ENCODE peak calls at places on chromosomes 2 and 18, in eight cellular contexts. One of them, this sample, is unnamed.

GRCh38 chr2:219758907-219759680 is 131.7 kb downstream of the SLC4A3 start:
- DNase-seq in GM10248: no peak
- DNase-seq in ACHN: no peak
- DNase-seq in activated CD4-positive, alpha-beta T cell treated with anti-CD3 and anti-CD28 coated beads, Interleukin-2, amount 50 U/mL, for 1 hour: no peak
- DNase-seq in activated naive CD8-positive, alpha-beta T cell treated with anti-CD3 and anti-CD28 coated beads, Interleukin-2, amount 10 ng/mL, durations not matched to agents 7 days and 5 days: no peak
- DNase-seq in skeletal muscle cell: no peak
- DNase-seq in iPS-NIHi11: no peak
- DNase-seq in RCC 7860: no peak
- DNase-seq in this sample: no peak

GRCh38 chr2:70248810-70249438 is 496 bp upstream of the TIA1 start:
- DNase-seq in RCC 7860: peak
- DNase-seq in activated CD4-positive, alpha-beta T cell treated with anti-CD3 and anti-CD28 coated beads, Interleukin-2, amount 50 U/mL, for 1 hour: peak
- DNase-seq in GM10248: no peak
- DNase-seq in iPS-NIHi11: peak
- DNase-seq in skeletal muscle cell: no peak
- DNase-seq in activated naive CD8-positive, alpha-beta T cell treated with anti-CD3 and anti-CD28 coated beads, Interleukin-2, amount 10 ng/mL, durations not matched to agents 7 days and 5 days: peak
- DNase-seq in ACHN: peak
- DNase-seq in this sample: peak

GRCh38 chr2:2795438-2796091 is 464.5 kb upstream of the MYT1L start:
- DNase-seq in iPS-NIHi11: no peak
- DNase-seq in activated naive CD8-positive, alpha-beta T cell treated with anti-CD3 and anti-CD28 coated beads, Interleukin-2, amount 10 ng/mL, durations not matched to agents 7 days and 5 days: no peak
- DNase-seq in ACHN: no peak
- DNase-seq in activated CD4-positive, alpha-beta T cell treated with anti-CD3 and anti-CD28 coated beads, Interleukin-2, amount 50 U/mL, for 1 hour: no peak
- DNase-seq in skeletal muscle cell: no peak
- DNase-seq in GM10248: no peak
- DNase-seq in RCC 7860: no peak
- DNase-seq in this sample: no peak

GRCh38 chr2:175111200-175111657 is 56.8 kb downstream of the ATF2 start:
- DNase-seq in ACHN: peak
- DNase-seq in activated CD4-positive, alpha-beta T cell treated with anti-CD3 and anti-CD28 coated beads, Interleukin-2, amount 50 U/mL, for 1 hour: no peak
- DNase-seq in skeletal muscle cell: no peak
- DNase-seq in iPS-NIHi11: peak
- DNase-seq in RCC 7860: peak
- DNase-seq in activated naive CD8-positive, alpha-beta T cell treated with anti-CD3 and anti-CD28 coated beads, Interleukin-2, amount 10 ng/mL, durations not matched to agents 7 days and 5 days: no peak
- DNase-seq in GM10248: peak
- DNase-seq in this sample: peak

GRCh38 chr2:167790189-167790588 is 457.2 kb downstream of the STK39 start:
- DNase-seq in GM10248: no peak
- DNase-seq in RCC 7860: no peak
- DNase-seq in activated CD4-positive, alpha-beta T cell treated with anti-CD3 and anti-CD28 coated beads, Interleukin-2, amount 50 U/mL, for 1 hour: no peak
- DNase-seq in iPS-NIHi11: no peak
- DNase-seq in activated naive CD8-positive, alpha-beta T cell treated with anti-CD3 and anti-CD28 coated beads, Interleukin-2, amount 10 ng/mL, durations not matched to agents 7 days and 5 days: no peak
- DNase-seq in skeletal muscle cell: no peak
- DNase-seq in ACHN: no peak
- DNase-seq in this sample: no peak

GRCh38 chr18:21703241-21703820 is 1.2 kb downstream of the ABHD3 start:
- DNase-seq in skeletal muscle cell: no peak
- DNase-seq in activated naive CD8-positive, alpha-beta T cell treated with anti-CD3 and anti-CD28 coated beads, Interleukin-2, amount 10 ng/mL, durations not matched to agents 7 days and 5 days: peak
- DNase-seq in RCC 7860: no peak
- DNase-seq in GM10248: peak
- DNase-seq in ACHN: peak
- DNase-seq in iPS-NIHi11: peak
- DNase-seq in activated CD4-positive, alpha-beta T cell treated with anti-CD3 and anti-CD28 coated beads, Interleukin-2, amount 50 U/mL, for 1 hour: peak
- DNase-seq in this sample: no peak

GRCh38 chr18:66562279-66562678 is 41.6 kb downstream of the CDH19 start:
- DNase-seq in RCC 7860: no peak
- DNase-seq in iPS-NIHi11: no peak
- DNase-seq in ACHN: no peak
- DNase-seq in skeletal muscle cell: no peak
- DNase-seq in GM10248: no peak
- DNase-seq in activated CD4-positive, alpha-beta T cell treated with anti-CD3 and anti-CD28 coated beads, Interleukin-2, amount 50 U/mL, for 1 hour: no peak
- DNase-seq in activated naive CD8-positive, alpha-beta T cell treated with anti-CD3 and anti-CD28 coated beads, Interleukin-2, amount 10 ng/mL, durations not matched to agents 7 days and 5 days: no peak
- DNase-seq in this sample: no peak

GRCh38 chr18:5059540-5060032 is 137.5 kb downstream of the AKAIN1 start:
- DNase-seq in ACHN: no peak
- DNase-seq in RCC 7860: no peak
- DNase-seq in activated CD4-positive, alpha-beta T cell treated with anti-CD3 and anti-CD28 coated beads, Interleukin-2, amount 50 U/mL, for 1 hour: no peak
- DNase-seq in GM10248: no peak
- DNase-seq in skeletal muscle cell: no peak
- DNase-seq in iPS-NIHi11: no peak
- DNase-seq in activated naive CD8-positive, alpha-beta T cell treated with anti-CD3 and anti-CD28 coated beads, Interleukin-2, amount 10 ng/mL, durations not matched to agents 7 days and 5 days: no peak
- DNase-seq in this sample: peak

GRCh38 chr2:133712369-133712768 is 144.1 kb upstream of the NCKAP5 start:
- DNase-seq in activated CD4-positive, alpha-beta T cell treated with anti-CD3 and anti-CD28 coated beads, Interleukin-2, amount 50 U/mL, for 1 hour: no peak
- DNase-seq in skeletal muscle cell: no peak
- DNase-seq in GM10248: no peak
- DNase-seq in ACHN: no peak
- DNase-seq in iPS-NIHi11: no peak
- DNase-seq in RCC 7860: no peak
- DNase-seq in activated naive CD8-positive, alpha-beta T cell treated with anti-CD3 and anti-CD28 coated beads, Interleukin-2, amount 10 ng/mL, durations not matched to agents 7 days and 5 days: no peak
- DNase-seq in this sample: no peak

GRCh38 chr2:197248623-197249022 is 62.0 kb downstream of the ANKRD44 start:
- DNase-seq in RCC 7860: no peak
- DNase-seq in activated naive CD8-positive, alpha-beta T cell treated with anti-CD3 and anti-CD28 coated beads, Interleukin-2, amount 10 ng/mL, durations not matched to agents 7 days and 5 days: no peak
- DNase-seq in GM10248: no peak
- DNase-seq in skeletal muscle cell: no peak
- DNase-seq in ACHN: no peak
- DNase-seq in activated CD4-positive, alpha-beta T cell treated with anti-CD3 and anti-CD28 coated beads, Interleukin-2, amount 50 U/mL, for 1 hour: no peak
- DNase-seq in iPS-NIHi11: no peak
- DNase-seq in this sample: no peak

GRCh38 chr18:3397031-3397750 is 52.8 kb upstream of the TGIF1 start:
- DNase-seq in ACHN: no peak
- DNase-seq in activated naive CD8-positive, alpha-beta T cell treated with anti-CD3 and anti-CD28 coated beads, Interleukin-2, amount 10 ng/mL, durations not matched to agents 7 days and 5 days: no peak
- DNase-seq in activated CD4-positive, alpha-beta T cell treated with anti-CD3 and anti-CD28 coated beads, Interleukin-2, amount 50 U/mL, for 1 hour: no peak
- DNase-seq in GM10248: no peak
- DNase-seq in iPS-NIHi11: no peak
- DNase-seq in skeletal muscle cell: no peak
- DNase-seq in RCC 7860: no peak
- DNase-seq in this sample: no peak

GRCh38 chr2:27316655-27317412 is 6.1 kb downstream of the MPV17 start:
- DNase-seq in iPS-NIHi11: no peak
- DNase-seq in activated naive CD8-positive, alpha-beta T cell treated with anti-CD3 and anti-CD28 coated beads, Interleukin-2, amount 10 ng/mL, durations not matched to agents 7 days and 5 days: no peak
- DNase-seq in ACHN: no peak
- DNase-seq in GM10248: no peak
- DNase-seq in activated CD4-positive, alpha-beta T cell treated with anti-CD3 and anti-CD28 coated beads, Interleukin-2, amount 50 U/mL, for 1 hour: no peak
- DNase-seq in RCC 7860: no peak
- DNase-seq in skeletal muscle cell: no peak
- DNase-seq in this sample: peak

GRCh38 chr2:6423944-6424343 is 441.8 kb downstream of the CMPK2 start:
- DNase-seq in RCC 7860: no peak
- DNase-seq in activated naive CD8-positive, alpha-beta T cell treated with anti-CD3 and anti-CD28 coated beads, Interleukin-2, amount 10 ng/mL, durations not matched to agents 7 days and 5 days: no peak
- DNase-seq in ACHN: no peak
- DNase-seq in skeletal muscle cell: no peak
- DNase-seq in activated CD4-positive, alpha-beta T cell treated with anti-CD3 and anti-CD28 coated beads, Interleukin-2, amount 50 U/mL, for 1 hour: no peak
- DNase-seq in GM10248: no peak
- DNase-seq in iPS-NIHi11: no peak
- DNase-seq in this sample: no peak

GRCh38 chr2:33166287-33166881 is 219.6 kb downstream of the LTBP1 start:
- DNase-seq in RCC 7860: no peak
- DNase-seq in ACHN: no peak
- DNase-seq in activated naive CD8-positive, alpha-beta T cell treated with anti-CD3 and anti-CD28 coated beads, Interleukin-2, amount 10 ng/mL, durations not matched to agents 7 days and 5 days: no peak
- DNase-seq in skeletal muscle cell: peak
- DNase-seq in GM10248: no peak
- DNase-seq in iPS-NIHi11: no peak
- DNase-seq in activated CD4-positive, alpha-beta T cell treated with anti-CD3 and anti-CD28 coated beads, Interleukin-2, amount 50 U/mL, for 1 hour: no peak
- DNase-seq in this sample: no peak

GRCh38 chr18:73741946-73742345 is 405.7 kb downstream of the FBXO15 start:
- DNase-seq in activated CD4-positive, alpha-beta T cell treated with anti-CD3 and anti-CD28 coated beads, Interleukin-2, amount 50 U/mL, for 1 hour: no peak
- DNase-seq in activated naive CD8-positive, alpha-beta T cell treated with anti-CD3 and anti-CD28 coated beads, Interleukin-2, amount 10 ng/mL, durations not matched to agents 7 days and 5 days: no peak
- DNase-seq in skeletal muscle cell: no peak
- DNase-seq in RCC 7860: no peak
- DNase-seq in ACHN: no peak
- DNase-seq in iPS-NIHi11: no peak
- DNase-seq in GM10248: no peak
- DNase-seq in this sample: no peak

GRCh38 chr2:240930631-240931318 is 24.6 kb downstream of the CROCC2 start:
- DNase-seq in RCC 7860: no peak
- DNase-seq in ACHN: no peak
- DNase-seq in activated naive CD8-positive, alpha-beta T cell treated with anti-CD3 and anti-CD28 coated beads, Interleukin-2, amount 10 ng/mL, durations not matched to agents 7 days and 5 days: no peak
- DNase-seq in iPS-NIHi11: peak
- DNase-seq in GM10248: no peak
- DNase-seq in skeletal muscle cell: no peak
- DNase-seq in activated CD4-positive, alpha-beta T cell treated with anti-CD3 and anti-CD28 coated beads, Interleukin-2, amount 50 U/mL, for 1 hour: no peak
- DNase-seq in this sample: no peak

GRCh38 chr2:66301073-66301766 is 133.7 kb upstream of the MEIS1 start:
- DNase-seq in skeletal muscle cell: peak
- DNase-seq in ACHN: no peak
- DNase-seq in activated naive CD8-positive, alpha-beta T cell treated with anti-CD3 and anti-CD28 coated beads, Interleukin-2, amount 10 ng/mL, durations not matched to agents 7 days and 5 days: no peak
- DNase-seq in GM10248: no peak
- DNase-seq in activated CD4-positive, alpha-beta T cell treated with anti-CD3 and anti-CD28 coated beads, Interleukin-2, amount 50 U/mL, for 1 hour: no peak
- DNase-seq in RCC 7860: no peak
- DNase-seq in iPS-NIHi11: no peak
- DNase-seq in this sample: no peak

GRCh38 chr2:99615247-99615771 is 125.5 kb upstream of the REV1 start:
- DNase-seq in activated CD4-positive, alpha-beta T cell treated with anti-CD3 and anti-CD28 coated beads, Interleukin-2, amount 50 U/mL, for 1 hour: no peak
- DNase-seq in RCC 7860: no peak
- DNase-seq in ACHN: peak
- DNase-seq in activated naive CD8-positive, alpha-beta T cell treated with anti-CD3 and anti-CD28 coated beads, Interleukin-2, amount 10 ng/mL, durations not matched to agents 7 days and 5 days: no peak
- DNase-seq in skeletal muscle cell: no peak
- DNase-seq in iPS-NIHi11: peak
- DNase-seq in GM10248: no peak
- DNase-seq in this sample: peak

GRCh38 chr2:28360742-28361293 is 31.8 kb upstream of the FOSL2 start:
- DNase-seq in skeletal muscle cell: peak
- DNase-seq in ACHN: peak
- DNase-seq in activated naive CD8-positive, alpha-beta T cell treated with anti-CD3 and anti-CD28 coated beads, Interleukin-2, amount 10 ng/mL, durations not matched to agents 7 days and 5 days: no peak
- DNase-seq in RCC 7860: peak
- DNase-seq in GM10248: no peak
- DNase-seq in iPS-NIHi11: no peak
- DNase-seq in activated CD4-positive, alpha-beta T cell treated with anti-CD3 and anti-CD28 coated beads, Interleukin-2, amount 50 U/mL, for 1 hour: no peak
- DNase-seq in this sample: no peak

GRCh38 chr18:35122586-35123224 is 81.5 kb downstream of the MAPRE2 start:
- DNase-seq in iPS-NIHi11: peak
- DNase-seq in GM10248: no peak
- DNase-seq in ACHN: no peak
- DNase-seq in RCC 7860: no peak
- DNase-seq in activated naive CD8-positive, alpha-beta T cell treated with anti-CD3 and anti-CD28 coated beads, Interleukin-2, amount 10 ng/mL, durations not matched to agents 7 days and 5 days: no peak
- DNase-seq in skeletal muscle cell: no peak
- DNase-seq in activated CD4-positive, alpha-beta T cell treated with anti-CD3 and anti-CD28 coated beads, Interleukin-2, amount 50 U/mL, for 1 hour: no peak
- DNase-seq in this sample: no peak

GRCh38 chr18:12904012-12904516 is 20.0 kb upstream of the PTPN2 start:
- DNase-seq in activated CD4-positive, alpha-beta T cell treated with anti-CD3 and anti-CD28 coated beads, Interleukin-2, amount 50 U/mL, for 1 hour: no peak
- DNase-seq in activated naive CD8-positive, alpha-beta T cell treated with anti-CD3 and anti-CD28 coated beads, Interleukin-2, amount 10 ng/mL, durations not matched to agents 7 days and 5 days: peak
- DNase-seq in GM10248: no peak
- DNase-seq in skeletal muscle cell: no peak
- DNase-seq in iPS-NIHi11: no peak
- DNase-seq in RCC 7860: no peak
- DNase-seq in ACHN: no peak
- DNase-seq in this sample: no peak

GRCh38 chr2:209526541-209526940 is 102.7 kb downstream of the MAP2 start:
- DNase-seq in iPS-NIHi11: no peak
- DNase-seq in skeletal muscle cell: no peak
- DNase-seq in RCC 7860: peak
- DNase-seq in GM10248: no peak
- DNase-seq in ACHN: no peak
- DNase-seq in activated CD4-positive, alpha-beta T cell treated with anti-CD3 and anti-CD28 coated beads, Interleukin-2, amount 50 U/mL, for 1 hour: no peak
- DNase-seq in activated naive CD8-positive, alpha-beta T cell treated with anti-CD3 and anti-CD28 coated beads, Interleukin-2, amount 10 ng/mL, durations not matched to agents 7 days and 5 days: no peak
- DNase-seq in this sample: no peak

GRCh38 chr18:48455555-48456478 is 46.6 kb upstream of the ZBTB7C start:
- DNase-seq in skeletal muscle cell: peak
- DNase-seq in RCC 7860: peak
- DNase-seq in ACHN: peak
- DNase-seq in activated naive CD8-positive, alpha-beta T cell treated with anti-CD3 and anti-CD28 coated beads, Interleukin-2, amount 10 ng/mL, durations not matched to agents 7 days and 5 days: peak
- DNase-seq in GM10248: no peak
- DNase-seq in iPS-NIHi11: no peak
- DNase-seq in activated CD4-positive, alpha-beta T cell treated with anti-CD3 and anti-CD28 coated beads, Interleukin-2, amount 50 U/mL, for 1 hour: peak
- DNase-seq in this sample: no peak

This sample was measured in NCI-H446.